ENCODE peak calls at places on chromosomes 7 and 10, in five cellular contexts. H, D, Q, N and I are unnamed samples.

GRCh38 chr7:24959735-24960485 is 20.1 kb downstream of the OSBPL3 start:
- DNase-seq in H (no peak), N (no peak), Q (no peak), D (no peak), I (no peak)

GRCh38 chr10:101322266-101323151 is 31.5 kb upstream of the BTRC start:
- DNase-seq in D (no peak), Q (no peak), N (no peak), H (no peak), I (no peak)

GRCh38 chr7:70417061-70417655 is 714.8 kb upstream of the GALNT17 start:
- DNase-seq in H (peak), N (no peak), D (no peak), Q (no peak), I (no peak)

GRCh38 chr7:18041202-18041601 is 13.6 kb upstream of the PRPS1L1 start:
- DNase-seq in D (no peak), N (no peak), Q (no peak), H (no peak), I (no peak)

GRCh38 chr10:34292178-34292565 is 522.9 kb downstream of the PARD3 start:
- DNase-seq in D (no peak), N (peak), Q (no peak), H (no peak), I (no peak)

GRCh38 chr10:73126343-73126742 is 16.1 kb downstream of the NUDT13 start:
- DNase-seq in D (no peak), H (no peak), Q (no peak), N (no peak), I (peak)

GRCh38 chr7:102122026-102122425 is 164.6 kb upstream of the SH2B2 start:
- DNase-seq in Q (peak), N (peak), H (no peak), D (no peak), I (peak)

GRCh38 chr10:131825150-131825907 is 75.5 kb upstream of the PPP2R2D start:
- DNase-seq in Q (no peak), H (peak), D (no peak), N (peak), I (no peak)

GRCh38 chr7:91201731-91202130 is 62.5 kb upstream of the FZD1 start:
- DNase-seq in N (no peak), D (no peak), H (no peak), Q (no peak), I (no peak)

GRCh38 chr10:90738885-90739284 is 119.0 kb downstream of the HTR7 start:
- DNase-seq in Q (no peak), H (no peak), D (no peak), N (no peak), I (no peak)

GRCh38 chr7:47534322-47535032 is 47.4 kb downstream of the TNS3 start:
- DNase-seq in Q (no peak), N (no peak), H (no peak), D (no peak), I (no peak)

GRCh38 chr10:4316166-4316810 is 509.7 kb upstream of the AKR1E2 start:
- DNase-seq in Q (no peak), H (no peak), N (peak), D (peak), I (no peak)

GRCh38 chr7:140923358-140924006 is 1.2 kb downstream of the BRAF start:
- DNase-seq in Q (no peak), H (no peak), D (no peak), N (peak), I (peak)

GRCh38 chr7:151345576-151345975 is 4.0 kb downstream of the NUB1 start:
- DNase-seq in D (no peak), H (no peak), N (no peak), Q (no peak), I (no peak)

GRCh38 chr7:42238709-42239395 is 1.8 kb upstream of the GLI3 start:
- DNase-seq in N (peak), D (no peak), H (no peak), Q (no peak), I (peak)

GRCh38 chr7:31633894-31634494 is 53.0 kb upstream of the PPP1R17 start:
- DNase-seq in H (peak), N (peak), D (peak), Q (peak), I (peak)

GRCh38 chr10:132443605-132443997 is 46.6 kb downstream of the PWWP2B start:
- DNase-seq in N (peak), Q (peak), H (no peak), D (no peak), I (peak)

GRCh38 chr7:5702876-5703571 is 78.4 kb downstream of the RNF216 start:
- DNase-seq in D (no peak), H (no peak), N (peak), Q (no peak), I (peak)

GRCh38 chr10:28410420-28411135 is 107.7 kb upstream of the MPP7 start:
- DNase-seq in H (no peak), Q (no peak), N (peak), D (no peak), I (no peak)

GRCh38 chr10:42637648-42638052 is 720 bp downstream of the ZNF33B start:
- DNase-seq in N (no peak), H (no peak), Q (no peak), D (no peak), I (no peak)

GRCh38 chr7:156654511-156655231 is 14.1 kb downstream of the RNF32 start:
- DNase-seq in H (no peak), N (no peak), D (no peak), Q (no peak), I (no peak)

DNA sequence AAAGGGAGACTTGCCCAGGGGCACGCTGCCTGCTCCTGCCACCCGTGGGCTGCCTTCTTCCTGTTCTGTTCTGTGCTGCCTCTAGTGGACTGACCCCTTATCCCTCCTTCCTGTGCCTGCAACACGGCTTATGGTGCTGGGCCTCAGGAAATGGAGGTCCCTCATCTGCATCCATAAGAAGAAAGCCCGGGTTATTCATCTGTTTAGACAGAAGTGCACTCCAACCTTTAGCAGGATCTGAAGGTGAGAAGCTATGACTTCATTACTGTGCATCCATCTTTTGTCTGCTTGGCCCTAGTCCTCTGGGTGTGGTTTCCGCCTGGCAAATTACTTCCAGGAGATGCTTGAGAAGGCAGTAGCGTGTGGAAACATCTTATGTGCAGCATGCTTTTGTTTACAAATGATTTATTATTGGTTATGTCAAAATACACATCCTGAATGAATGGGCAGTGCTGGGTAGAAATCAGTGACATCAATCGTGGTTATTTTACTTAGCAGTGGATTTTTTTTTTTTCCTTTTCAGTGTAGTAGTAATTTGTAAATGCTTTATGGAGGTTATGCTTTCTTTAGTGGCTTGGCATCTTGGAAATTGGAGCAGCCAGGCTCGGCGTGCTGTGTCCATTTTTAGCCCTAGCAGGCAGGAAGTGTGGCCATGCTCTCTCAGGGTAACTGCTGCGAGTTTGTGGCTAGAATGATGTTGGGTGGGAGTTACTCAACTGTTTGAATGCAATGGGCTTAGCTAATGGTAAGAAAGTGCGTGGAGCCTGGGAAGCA is 12.7 kb downstream of the PTPRE start:
- DNase-seq in N (peak), D (no peak), Q (no peak), H (peak), I (peak)
- TF ChIP-seq CTCF in N (peak), D (peak), Q (no peak), H (no peak), I (no peak)

GRCh38 chr10:52170776-52171175 is 143.3 kb upstream of the DKK1 start:
- DNase-seq in D (no peak), N (no peak), H (no peak), Q (no peak), I (no peak)

GRCh38 chr10:52172581-52172980 is 141.5 kb upstream of the DKK1 start:
- DNase-seq in N (peak), Q (no peak), H (no peak), D (no peak), I (peak)
- TF ChIP-seq CTCF in N (peak), Q (no peak), H (no peak), D (peak), I (no peak)

DNA sequence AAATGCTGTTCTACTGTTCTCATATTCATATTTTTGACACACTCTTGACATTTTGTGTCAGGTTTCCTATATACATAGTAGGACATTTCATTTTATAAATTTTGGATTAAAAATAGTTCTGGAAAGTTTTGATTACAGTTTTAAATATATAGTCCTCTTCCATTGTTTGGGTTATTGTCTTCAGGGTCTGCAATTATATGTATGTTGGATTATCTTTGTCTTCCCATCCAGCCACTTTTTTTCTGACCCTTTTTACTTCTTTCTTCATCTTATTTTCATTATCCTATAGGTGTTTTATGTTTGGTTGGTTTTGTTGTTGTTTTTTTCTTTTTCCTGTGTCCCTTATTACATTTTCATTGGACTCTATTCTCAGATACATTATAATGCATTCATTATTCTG is 71.1 kb upstream of the CCDC6 start:
- DNase-seq in D (no peak), Q (no peak), N (no peak), H (no peak), I (no peak)
- TF ChIP-seq CTCF in D (no peak), Q (no peak), N (no peak), H (no peak), I (no peak)

GRCh38 chr7:127792528-127793342 is 140.7 kb downstream of the SND1 start:
- DNase-seq in H (peak), D (peak), N (no peak), Q (peak), I (peak)
- TF ChIP-seq CTCF in H (peak), D (peak), N (peak), Q (peak), I (peak)

GRCh38 chr10:75011221-75011620 is 100.2 kb upstream of the SAMD8 start:
- DNase-seq in Q (peak), D (no peak), N (no peak), H (no peak), I (no peak)
- TF ChIP-seq CTCF in Q (no peak), D (no peak), N (no peak), H (no peak), I (no peak)

GRCh38 chr7:129605038-129605437 is 6.5 kb upstream of the NRF1 start:
- DNase-seq in Q (no peak), D (no peak), H (no peak), N (no peak), I (no peak)

GRCh38 chr7:129606801-129607200 is 4.7 kb upstream of the NRF1 start:
- DNase-seq in H (no peak), D (no peak), N (no peak), Q (no peak), I (no peak)

GRCh38 chr7:129605960-129606644 is 5.4 kb upstream of the NRF1 start:
- DNase-seq in D (no peak), H (no peak), Q (peak), N (no peak), I (no peak)

GRCh38 chr7:129609666-129610065 is 1.9 kb upstream of the NRF1 start:
- DNase-seq in Q (no peak), D (no peak), H (no peak), N (no peak), I (no peak)

GRCh38 chr7:129607471-129608120 is 3.9 kb upstream of the NRF1 start:
- DNase-seq in N (peak), H (peak), D (no peak), Q (peak), I (peak)
- TF ChIP-seq CTCF in N (peak), H (peak), D (peak), Q (peak), I (peak)